ENCODE peak calls at places on chromosome X, in six cellular contexts. A is HCT116, F is neural progenitor cell, B is MM.1S, O is SK-N-SH, U is PC-3. I is an unnamed sample.

GRCh38 chrX:135625995-135626394 is 87.4 kb upstream of the CT45A1 start:
- DNase-seq in O (peak), B (no peak), F (peak), A (peak), U (peak), I (peak)

GRCh38 chrX:155231163-155231562 is 14.9 kb downstream of the VBP1 start:
- DNase-seq in O (no peak), F (no peak), A (no peak), U (no peak), B (peak), I (no peak)

GRCh38 chrX:1400731-1401471 is 9.0 kb upstream of the SLC25A6 start:
- DNase-seq in U (no peak), F (peak), O (no peak), B (no peak), A (peak), I (no peak)

GRCh38 chrX:30301977-30302376 is 7.2 kb downstream of the NR0B1 start:
- DNase-seq in B (no peak), U (peak), F (peak), O (no peak), A (no peak), I (peak)

GRCh38 chrX:40063555-40063954 is 34.2 kb downstream of the BCOR start:
- DNase-seq in U (no peak), A (no peak), B (no peak), F (no peak), O (no peak), I (no peak)

GRCh38 chrX:139179592-139179991 is 350.9 kb upstream of the F9 start:
- DNase-seq in U (peak), B (no peak), A (no peak), O (no peak), F (no peak), I (no peak)

GRCh38 chrX:63186137-63186536 is 165.0 kb downstream of the SPIN4 start:
- DNase-seq in O (no peak), U (peak), F (no peak), B (no peak), A (peak), I (no peak)

GRCh38 chrX:135931644-135932487 is 38.4 kb downstream of the SAGE1 start:
- DNase-seq in O (peak), F (peak), A (peak), U (peak), B (peak), I (peak)

GRCh38 chrX:39613508-39613921 is 484.2 kb downstream of the BCOR start:
- DNase-seq in F (peak), A (no peak), B (no peak), O (peak), U (no peak), I (peak)

GRCh38 chrX:153727108-153727931 is 2.7 kb downstream of the ABCD1 start:
- DNase-seq in F (no peak), A (no peak), O (no peak), U (peak), B (no peak), I (peak)

GRCh38 chrX:54978448-54978847 is 15.5 kb downstream of the PFKFB1 start:
- DNase-seq in B (no peak), U (peak), F (no peak), A (no peak), O (no peak), I (no peak)

GRCh38 chrX:15566244-15566643 is 34.5 kb downstream of the ACE2 start:
- DNase-seq in O (no peak), U (peak), A (no peak), F (no peak), B (no peak), I (no peak)

GRCh38 chrX:23901065-23901464 is 6.7 kb downstream of the APOO start:
- DNase-seq in O (no peak), U (peak), A (peak), F (no peak), B (no peak), I (peak)

GRCh38 chrX:136810493-136810892 is 29.8 kb upstream of the ARHGEF6 start:
- DNase-seq in O (no peak), U (no peak), F (no peak), A (no peak), B (no peak), I (no peak)

GRCh38 chrX:17413228-17413627 is 38.2 kb downstream of the NHS start:
- DNase-seq in U (peak), F (no peak), B (no peak), O (no peak), A (peak), I (peak)
- TF ChIP-seq EZH2phosphoT487 in U (no peak), F (no peak), B (no peak), O (no peak), A (no peak), I (peak)

GRCh38 chrX:86137071-86137470 is 11.2 kb upstream of the DACH2 start:
- DNase-seq in O (no peak), B (no peak), U (peak), F (no peak), A (no peak), I (peak)
- H3K9ac ChIP-seq in O (no peak), B (no peak), U (no peak), F (no peak), A (no peak), I (no peak)

GRCh38 chrX:152086141-152086540 is 52.2 kb downstream of the MAGEA10 start:
- DNase-seq in A (no peak), B (no peak), U (no peak), F (no peak), O (no peak), I (no peak)
- H2AFZ ChIP-seq in A (no peak), B (no peak), U (no peak), F (no peak), O (no peak), I (no peak)

DNA sequence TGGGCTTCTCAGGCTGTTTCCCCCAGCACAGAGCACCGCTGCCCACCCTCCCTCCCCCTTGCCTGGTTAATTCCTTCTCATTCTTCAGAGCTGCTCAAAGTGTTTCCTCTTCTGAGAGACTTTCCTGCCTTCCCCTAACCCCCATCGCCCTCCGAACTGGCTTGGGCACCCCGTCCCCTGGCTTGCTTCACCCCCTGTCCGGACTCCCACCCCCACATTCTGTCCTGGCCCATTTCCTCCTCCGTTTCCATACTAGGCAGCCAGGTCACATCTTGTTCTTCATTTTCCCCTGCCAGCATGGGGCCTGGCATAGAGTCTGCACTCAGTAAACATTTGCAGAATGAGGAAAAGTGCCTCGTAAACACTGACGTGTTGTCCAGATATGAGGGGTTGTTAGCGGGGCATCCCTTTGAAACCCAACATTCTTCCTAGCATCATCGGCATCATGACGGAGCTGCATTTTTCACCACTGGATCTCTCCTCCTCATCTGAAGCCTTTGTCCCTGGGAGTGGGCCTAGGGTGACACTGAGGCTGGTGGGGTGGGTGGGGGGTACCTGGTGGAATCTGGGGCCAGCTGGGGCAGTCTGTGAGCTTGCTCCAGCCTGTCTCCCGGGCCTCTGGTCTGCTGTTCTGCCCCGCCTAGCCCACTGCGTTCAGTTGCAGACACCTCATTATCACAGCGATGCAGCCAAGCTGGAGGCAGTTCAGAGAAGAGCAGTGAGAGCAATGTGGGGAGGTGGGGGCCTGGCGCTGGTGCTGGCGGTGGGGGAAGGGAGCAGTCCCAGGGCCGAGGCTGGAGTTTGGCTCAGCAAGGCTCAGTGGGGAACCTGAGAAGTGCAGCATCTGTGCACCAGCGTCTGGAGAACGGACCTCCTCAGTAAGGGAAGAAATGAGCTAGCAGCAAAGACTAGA is 149.4 kb upstream of the PJA1 start:
- DNase-seq in F (peak), O (peak), A (no peak), U (no peak), B (no peak), I (no peak)
- TF ChIP-seq EZH2phosphoT487 in F (no peak), O (no peak), A (no peak), U (no peak), B (no peak), I (no peak)

DNA sequence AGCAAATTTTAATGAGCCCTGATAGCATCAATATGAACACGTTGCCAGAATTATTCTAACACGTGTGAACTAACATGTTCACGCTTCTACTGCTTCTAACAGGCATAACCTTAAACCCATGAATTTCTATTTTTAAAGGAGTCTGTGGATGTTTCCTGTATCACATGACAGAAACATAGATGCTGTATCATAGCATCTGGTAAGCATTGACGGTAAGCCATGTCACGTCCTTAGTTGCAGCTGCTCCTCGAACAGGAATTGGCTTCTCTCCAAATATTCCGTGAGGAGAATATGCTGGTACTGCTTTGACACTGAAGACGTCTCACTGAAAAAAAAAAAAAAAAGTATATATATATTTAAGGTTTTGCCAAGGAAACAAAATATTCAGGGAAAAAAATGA is 105.1 kb upstream of the MXRA5 start:
- DNase-seq in O (no peak), A (no peak), B (no peak), F (no peak), U (no peak), I (no peak)
- H3K9ac ChIP-seq in O (no peak), A (no peak), B (no peak), F (no peak), U (no peak), I (no peak)